ENCODE peak calls at places on chromosomes 2 and 18, in five cellular contexts. One of them, this sample, is unnamed.

GRCh38 chr18:51236225-51236624 is 38.7 kb upstream of the MEX3C start:
- DNase-seq in HCT116: peak
- DNase-seq in H54: peak
- DNase-seq in RPMI8226: no peak
- DNase-seq in EH: peak
- DNase-seq in this sample: peak

GRCh38 chr2:128227862-128228261 is 90.8 kb downstream of the HS6ST1 start:
- DNase-seq in HCT116: no peak
- DNase-seq in H54: no peak
- DNase-seq in RPMI8226: no peak
- DNase-seq in EH: no peak
- DNase-seq in this sample: no peak

GRCh38 chr18:36187138-36187825 is at the start of gene MOCOS:
- DNase-seq in EH: peak
- DNase-seq in HCT116: peak
- DNase-seq in H54: peak
- DNase-seq in RPMI8226: peak
- DNase-seq in this sample: peak

GRCh38 chr18:61894751-61895524 is 2.1 kb upstream of the RNF152 start:
- DNase-seq in RPMI8226: no peak
- DNase-seq in H54: no peak
- DNase-seq in EH: no peak
- DNase-seq in HCT116: no peak
- DNase-seq in this sample: no peak

GRCh38 chr2:219541611-219542180 is 1.9 kb downstream of the CHPF start:
- DNase-seq in RPMI8226: peak
- DNase-seq in EH: peak
- DNase-seq in HCT116: peak
- DNase-seq in H54: no peak
- DNase-seq in this sample: peak

GRCh38 chr2:69798909-69799526 is 30.4 kb upstream of the GMCL1 start:
- DNase-seq in H54: no peak
- DNase-seq in EH: peak
- DNase-seq in HCT116: no peak
- DNase-seq in RPMI8226: peak
- DNase-seq in this sample: peak

GRCh38 chr2:42762155-42762554 is 1.8 kb downstream of the OXER1 start:
- DNase-seq in H54: no peak
- DNase-seq in EH: no peak
- DNase-seq in RPMI8226: no peak
- DNase-seq in HCT116: no peak
- DNase-seq in this sample: no peak

GRCh38 chr2:191593622-191594416 is 84.1 kb upstream of the NABP1 start:
- DNase-seq in EH: peak
- DNase-seq in RPMI8226: no peak
- DNase-seq in H54: peak
- DNase-seq in HCT116: no peak
- DNase-seq in this sample: peak

GRCh38 chr2:238462782-238463396 is 36.2 kb downstream of the ASB1 start:
- DNase-seq in H54: peak
- DNase-seq in RPMI8226: peak
- DNase-seq in HCT116: peak
- DNase-seq in EH: peak
- DNase-seq in this sample: peak